ENCODE peak calls at places on chromosome 12, in eight cellular contexts. Z, M, W, Y, C, U, A and N are unnamed samples.

GRCh38 chr12:29033519-29033918 is 115.6 kb upstream of the FAR2 start:
- DNase-seq in M (no peak), A (no peak), W (no peak), U (no peak), Z (no peak), C (no peak), Y (no peak), N (no peak)

GRCh38 chr12:1530592-1531159 is 63.7 kb downstream of the FBXL14 start:
- DNase-seq in U (no peak), C (no peak), W (no peak), Z (no peak), A (no peak), Y (no peak), M (no peak), N (no peak)

GRCh38 chr12:115135800-115136211 is 451.8 kb upstream of the TBX3 start:
- DNase-seq in Z (no peak), M (peak), A (no peak), Y (peak), W (no peak), C (no peak), U (peak), N (no peak)

GRCh38 chr12:15227004-15227679 is 5.9 kb upstream of the RERG start:
- DNase-seq in Y (peak), C (no peak), A (peak), U (no peak), M (peak), W (peak), Z (peak), N (no peak)

GRCh38 chr12:119715268-119715620 is 47.3 kb downstream of the PRKAB1 start:
- DNase-seq in W (no peak), M (peak), A (no peak), Z (peak), U (no peak), Y (no peak), C (no peak), N (no peak)

GRCh38 chr12:69623970-69624369 is 13.3 kb upstream of the LRRC10 start:
- DNase-seq in U (no peak), C (no peak), M (peak), Y (no peak), W (no peak), A (peak), Z (peak), N (no peak)

GRCh38 chr12:117114784-117115183 is 15.6 kb upstream of the TESC start:
- DNase-seq in U (no peak), W (no peak), Z (no peak), M (no peak), C (no peak), Y (no peak), A (no peak), N (no peak)

GRCh38 chr12:19298837-19299605 is 140.3 kb upstream of the AEBP2 start:
- DNase-seq in Z (peak), A (no peak), Y (no peak), W (no peak), C (no peak), M (no peak), U (no peak), N (no peak)

GRCh38 chr12:42125372-42125767 is 19.3 kb downstream of the GXYLT1 start:
- DNase-seq in U (no peak), C (no peak), W (no peak), Y (no peak), A (no peak), M (no peak), Z (no peak), N (no peak)

GRCh38 chr12:113612076-113612728 is 140.5 kb upstream of the LHX5 start:
- DNase-seq in A (no peak), U (no peak), Y (no peak), M (no peak), C (no peak), Z (no peak), W (no peak), N (no peak)

GRCh38 chr12:78269620-78270019 is 438.9 kb downstream of the NAV3 start:
- DNase-seq in U (no peak), M (no peak), C (no peak), Y (no peak), A (no peak), W (no peak), Z (no peak), N (no peak)

GRCh38 chr12:112468041-112468440 is 49.3 kb downstream of the PTPN11 start:
- DNase-seq in M (no peak), Z (no peak), U (no peak), Y (no peak), W (no peak), C (no peak), A (no peak), N (no peak)

GRCh38 chr12:121894633-121895032 is 6.0 kb downstream of the PSMD9 start:
- DNase-seq in Z (peak), A (no peak), W (no peak), C (no peak), U (no peak), M (peak), Y (peak), N (no peak)

GRCh38 chr12:112852127-112852526 is 54.6 kb upstream of the OAS1 start:
- DNase-seq in W (no peak), A (no peak), Y (no peak), U (no peak), Z (no peak), M (no peak), C (no peak), N (no peak)

GRCh38 chr12:62978768-62979167 is 43.8 kb upstream of the PPM1H start:
- DNase-seq in W (no peak), A (no peak), Z (no peak), M (no peak), C (no peak), U (no peak), Y (no peak), N (no peak)

GRCh38 chr12:16449459-16449858 is 102.0 kb downstream of the MGST1 start:
- DNase-seq in Y (no peak), Z (no peak), C (no peak), A (no peak), M (no peak), U (no peak), W (no peak), N (no peak)

GRCh38 chr12:2551097-2551496 is 243.7 kb upstream of the FKBP4 start:
- DNase-seq in C (no peak), M (no peak), Y (no peak), U (no peak), A (no peak), W (no peak), Z (no peak), N (no peak)

GRCh38 chr12:109221277-109221931 is 87.7 kb downstream of the FOXN4 start:
- DNase-seq in A (no peak), M (no peak), Y (no peak), W (no peak), U (no peak), C (no peak), Z (no peak), N (no peak)

GRCh38 chr12:12039897-12040296 is 30.8 kb upstream of the BCL2L14 start:
- DNase-seq in A (no peak), W (no peak), U (no peak), Y (no peak), C (no peak), M (no peak), Z (no peak), N (peak)

GRCh38 chr12:128969480-128970055 is 116.3 kb downstream of the GLT1D1 start:
- DNase-seq in U (no peak), A (no peak), Y (no peak), M (no peak), C (no peak), Z (no peak), W (peak), N (no peak)

GRCh38 chr12:77062396-77062795 is 3.0 kb downstream of the E2F7 start:
- DNase-seq in A (no peak), W (no peak), U (no peak), Y (no peak), M (no peak), C (no peak), Z (no peak), N (no peak)

GRCh38 chr12:7638064-7638763 is 27.5 kb downstream of the APOBEC1 start:
- DNase-seq in C (no peak), W (peak), A (no peak), Z (peak), M (no peak), Y (no peak), U (no peak), N (no peak)

GRCh38 chr12:15712160-15712559 is 77.0 kb downstream of the EPS8 start:
- DNase-seq in U (no peak), C (no peak), W (no peak), M (no peak), A (no peak), Y (no peak), Z (no peak), N (no peak)

GRCh38 chr12:107645630-107646333 is 39.8 kb upstream of the PWP1 start:
- DNase-seq in Z (no peak), M (no peak), Y (no peak), A (no peak), U (no peak), W (no peak), C (no peak), N (no peak)

GRCh38 chr12:114481200-114481535 is 75.2 kb upstream of the TBX5 start:
- DNase-seq in Y (no peak), U (no peak), W (peak), M (no peak), A (no peak), C (no peak), Z (no peak), N (no peak)

GRCh38 chr12:127294651-127295205 is 972.2 kb upstream of the TMEM132C start:
- DNase-seq in W (no peak), C (no peak), M (no peak), U (no peak), A (no peak), Z (no peak), Y (no peak), N (peak)

GRCh38 chr12:3686463-3686862 is 66.4 kb downstream of the CRACR2A start:
- DNase-seq in Z (no peak), Y (no peak), A (no peak), U (no peak), W (no peak), C (no peak), M (no peak), N (no peak)

GRCh38 chr12:79936670-79937069 is 1.8 kb upstream of the PPP1R12A start:
- DNase-seq in A (no peak), C (no peak), Y (no peak), U (no peak), Z (no peak), W (no peak), M (no peak), N (no peak)

GRCh38 chr12:115185529-115185928 is 501.6 kb upstream of the TBX3 start:
- DNase-seq in Y (no peak), A (no peak), W (no peak), M (peak), C (no peak), Z (no peak), U (no peak), N (no peak)

GRCh38 chr12:54016478-54016964 is 7.7 kb downstream of the HOXC8 start:
- DNase-seq in A (no peak), C (no peak), Y (peak), U (peak), W (no peak), M (peak), Z (no peak), N (no peak)

GRCh38 chr12:54016051-54016450 is 7.3 kb downstream of the HOXC8 start:
- DNase-seq in W (no peak), Y (no peak), U (no peak), C (no peak), M (no peak), A (no peak), Z (no peak), N (no peak)

GRCh38 chr12:54018608-54018984 is 9.6 kb upstream of the HOXC6 start:
- DNase-seq in Z (no peak), W (no peak), U (no peak), M (no peak), Y (peak), A (no peak), C (no peak), N (no peak)

GRCh38 chr12:54017845-54018607 is 9.2 kb downstream of the HOXC8 start:
- DNase-seq in A (no peak), Y (peak), W (peak), U (no peak), Z (peak), C (peak), M (peak), N (no peak)

GRCh38 chr12:54017027-54017788 is 8.4 kb downstream of the HOXC8 start:
- DNase-seq in U (no peak), C (no peak), M (no peak), A (no peak), Z (no peak), W (no peak), Y (no peak), N (no peak)
- TF ChIP-seq CTCF in U (peak), C (no peak), M (no peak), A (no peak), Z (no peak), W (no peak), Y (no peak), N (no peak)

GRCh38 chr12:75727577-75727976 is 216.2 kb upstream of the KRR1 start:
- DNase-seq in C (no peak), W (no peak), Y (no peak), Z (no peak), M (no peak), A (no peak), U (no peak), N (no peak)
- TF ChIP-seq CTCF in C (no peak), W (no peak), Y (no peak), Z (no peak), M (no peak), A (no peak), U (no peak), N (no peak)

DNA sequence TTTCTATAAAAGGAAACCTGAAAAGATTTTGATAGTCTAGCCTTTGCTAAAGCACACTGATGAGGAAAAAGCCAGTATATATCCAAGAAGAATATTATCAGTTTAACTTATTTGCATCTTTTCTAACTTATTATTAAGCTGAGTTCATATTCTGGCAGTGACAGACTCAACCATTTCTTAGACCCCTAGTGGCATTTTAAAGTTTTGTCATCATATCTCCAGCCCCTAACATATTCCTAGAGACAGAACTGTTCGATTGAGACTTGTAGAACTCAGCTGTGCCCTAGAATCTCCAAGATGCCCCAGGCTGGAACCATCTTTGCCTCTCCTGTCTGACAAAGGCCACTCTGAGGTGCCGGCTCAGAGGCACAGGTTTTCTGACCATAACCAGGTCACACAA is 365.6 kb downstream of the NELL2 start:
- DNase-seq in Y (no peak), W (no peak), A (no peak), Z (no peak), U (no peak), C (no peak), M (no peak), N (no peak)
- TF ChIP-seq CTCF in Y (no peak), W (peak), A (no peak), Z (no peak), U (no peak), C (no peak), M (no peak), N (no peak)

GRCh38 chr12:118436986-118437385 is 60.6 kb downstream of the SUDS3 start:
- DNase-seq in Z (no peak), U (peak), W (no peak), M (peak), Y (no peak), A (no peak), C (no peak), N (no peak)
- TF ChIP-seq CTCF in Z (no peak), U (peak), W (no peak), M (no peak), Y (no peak), A (no peak), C (no peak), N (no peak)

DNA sequence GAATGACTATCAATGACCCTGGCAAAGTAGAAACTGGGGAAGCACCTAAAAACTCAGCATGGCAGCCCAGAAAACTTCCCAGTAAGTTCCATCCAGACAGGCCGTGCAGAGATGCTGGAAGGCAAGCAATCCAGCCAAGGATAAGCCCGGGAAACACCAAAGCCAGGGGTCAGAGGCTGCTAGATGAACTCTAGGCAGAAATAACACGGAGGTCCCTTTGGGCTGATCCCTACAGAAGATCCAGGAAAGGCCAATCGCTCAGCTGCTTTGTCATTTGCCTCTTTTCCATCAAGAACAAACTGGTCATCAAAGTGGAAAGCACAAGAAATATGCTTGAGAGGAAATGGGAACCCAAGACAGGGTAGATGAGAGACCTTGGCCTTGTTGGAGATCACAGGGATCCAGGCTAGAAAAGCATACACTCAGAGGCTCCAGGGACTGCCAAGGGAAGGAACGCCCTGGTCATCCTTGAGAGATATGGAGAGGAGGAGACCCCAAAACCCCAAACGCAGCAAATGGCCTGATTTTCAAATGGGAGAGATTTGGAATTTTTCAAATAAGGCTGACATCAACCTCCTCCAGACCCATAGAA is 6.5 kb downstream of the KRT79 start:
- DNase-seq in Y (no peak), M (no peak), U (no peak), C (no peak), Z (no peak), W (no peak), A (no peak), N (no peak)
- TF ChIP-seq CTCF in Y (no peak), M (no peak), U (no peak), C (no peak), Z (no peak), W (no peak), A (no peak), N (no peak)